ENCODE peak calls at places on chromosome 15, in ten cellular contexts. S, D, T, P, Q, X, F, N, A and M are unnamed samples.

GRCh38 chr15:33243869-33244268 is 49.4 kb upstream of the FMN1 start:
- DNase-seq in X (peak), S (no peak), D (no peak), F (no peak), N (no peak), A (no peak), T (no peak), Q (no peak), P (no peak), M (no peak)

GRCh38 chr15:74429784-74430141 is 4.0 kb downstream of the SEMA7A start:
- DNase-seq in Q (no peak), N (no peak), A (no peak), P (no peak), X (no peak), D (no peak), T (no peak), F (no peak), S (no peak), M (no peak)

GRCh38 chr15:33680336-33680735 is 288.0 kb upstream of the CHRM5 start:
- DNase-seq in N (no peak), D (no peak), F (no peak), X (no peak), P (no peak), T (no peak), A (no peak), S (no peak), Q (no peak), M (no peak)

GRCh38 chr15:73655724-73656123 is 22.5 kb upstream of the NPTN start:
- DNase-seq in X (no peak), Q (no peak), P (no peak), D (no peak), N (no peak), T (no peak), S (no peak), A (no peak), F (no peak), M (no peak)

GRCh38 chr15:62848631-62849050 is 193.9 kb upstream of the TPM1 start:
- DNase-seq in S (peak), Q (no peak), F (no peak), X (peak), D (no peak), A (no peak), N (no peak), P (no peak), T (no peak), M (no peak)

GRCh38 chr15:57680021-57680420 is 26.5 kb upstream of the POLR2M start:
- DNase-seq in S (no peak), D (no peak), T (no peak), P (no peak), N (peak), Q (no peak), X (peak), F (no peak), A (no peak), M (no peak)

GRCh38 chr15:24039683-24040082 is 352.6 kb upstream of the NDN start:
- DNase-seq in X (no peak), Q (no peak), T (no peak), F (no peak), S (no peak), N (no peak), D (no peak), A (no peak), P (no peak), M (no peak)

GRCh38 chr15:58179741-58180381 is 41.7 kb downstream of the AQP9 start:
- DNase-seq in T (no peak), N (no peak), A (no peak), S (no peak), P (no peak), X (peak), D (no peak), F (no peak), Q (no peak), M (no peak)

GRCh38 chr15:51117270-51117669 is 22.6 kb upstream of the TNFAIP8L3 start:
- DNase-seq in F (no peak), P (no peak), Q (no peak), S (no peak), X (peak), T (no peak), N (no peak), A (no peak), D (no peak), M (no peak)

GRCh38 chr15:70301396-70301795 is 203.7 kb upstream of the TLE3 start:
- DNase-seq in A (no peak), S (no peak), F (no peak), D (no peak), P (no peak), Q (no peak), X (no peak), T (no peak), N (no peak), M (no peak)

GRCh38 chr15:93033434-93034045 is 55.5 kb downstream of the RGMA start:
- DNase-seq in X (no peak), N (no peak), P (no peak), F (no peak), T (no peak), S (peak), D (no peak), Q (no peak), A (no peak), M (peak)

GRCh38 chr15:91055548-91056331 is 33.3 kb upstream of the VPS33B start:
- DNase-seq in A (peak), X (peak), F (peak), T (peak), Q (peak), S (peak), D (peak), P (no peak), N (peak), M (no peak)

GRCh38 chr15:99057697-99058420 is 47.0 kb upstream of the SYNM start:
- DNase-seq in T (no peak), F (no peak), A (no peak), N (no peak), D (peak), X (no peak), P (peak), Q (no peak), S (no peak), M (no peak)

GRCh38 chr15:51879555-51879954 is 50.1 kb downstream of the TMOD3 start:
- DNase-seq in A (no peak), Q (no peak), P (no peak), X (peak), S (no peak), F (no peak), T (no peak), N (no peak), D (no peak), M (no peak)

GRCh38 chr15:73359653-73360052 is 9.1 kb downstream of the HCN4 start:
- DNase-seq in A (no peak), P (no peak), N (no peak), X (no peak), S (no peak), T (no peak), Q (no peak), D (no peak), F (no peak), M (no peak)

GRCh38 chr15:68383161-68384074 is 48.5 kb downstream of the ITGA11 start:
- DNase-seq in P (peak), X (peak), N (no peak), S (peak), A (no peak), Q (peak), T (peak), F (peak), D (no peak), M (peak)

GRCh38 chr15:52803543-52804306 is 13.6 kb upstream of the ONECUT1 start:
- DNase-seq in F (no peak), X (no peak), D (no peak), P (no peak), S (peak), N (no peak), T (no peak), Q (peak), A (no peak), M (no peak)

GRCh38 chr15:89412906-89413411 is 78.3 kb upstream of the POLG start:
- DNase-seq in S (no peak), D (no peak), A (no peak), P (no peak), Q (peak), T (no peak), N (no peak), F (no peak), X (no peak), M (no peak)

GRCh38 chr15:75063338-75063737 is 39.9 kb downstream of the PPCDC start:
- DNase-seq in A (no peak), T (no peak), N (no peak), F (no peak), P (no peak), S (no peak), D (no peak), X (peak), Q (no peak), M (peak)

GRCh38 chr15:77187751-77188464 is 117.0 kb upstream of the TSPAN3 start:
- DNase-seq in Q (no peak), S (no peak), F (no peak), N (no peak), X (peak), P (no peak), A (peak), T (peak), D (no peak), M (no peak)

GRCh38 chr15:99424131-99424571 is 141.6 kb upstream of the MEF2A start:
- DNase-seq in A (no peak), Q (no peak), S (no peak), D (no peak), N (no peak), T (no peak), F (no peak), P (peak), X (no peak), M (no peak)

GRCh38 chr15:32641517-32642059 is at the start of gene SCG5:
- DNase-seq in D (no peak), Q (peak), X (peak), F (no peak), P (peak), T (peak), N (no peak), A (no peak), S (peak), M (no peak)

GRCh38 chr15:90650117-90650955 is 66.8 kb upstream of the BLM start:
- DNase-seq in S (no peak), T (no peak), Q (no peak), D (no peak), N (no peak), A (no peak), P (no peak), F (no peak), X (peak), M (no peak)

GRCh38 chr15:35181538-35181937 is 96.4 kb upstream of the NANOGP8 start:
- DNase-seq in A (no peak), T (no peak), Q (no peak), X (peak), F (no peak), D (no peak), S (no peak), P (no peak), N (no peak), M (no peak)

GRCh38 chr15:52183562-52184173 is 7.5 kb downstream of the GNB5 start:
- DNase-seq in X (peak), Q (peak), A (no peak), N (peak), T (peak), D (no peak), F (no peak), P (peak), S (peak), M (no peak)

GRCh38 chr15:90483012-90483307 is 46.8 kb upstream of the CRTC3 start:
- DNase-seq in D (no peak), X (no peak), A (no peak), F (no peak), S (no peak), T (no peak), Q (no peak), N (no peak), P (no peak), M (no peak)

GRCh38 chr15:31740203-31740602 is 290.1 kb upstream of the CHRNA7 start:
- DNase-seq in T (no peak), P (no peak), S (peak), Q (peak), F (no peak), D (no peak), A (no peak), X (no peak), N (no peak), M (no peak)

GRCh38 chr15:98324341-98324970 is 323.9 kb upstream of the IGF1R start:
- DNase-seq in Q (no peak), F (no peak), D (no peak), P (no peak), T (no peak), S (peak), A (no peak), X (no peak), N (no peak), M (no peak)

GRCh38 chr15:37004981-37005735 is 95.2 kb downstream of the MEIS2 start:
- DNase-seq in P (no peak), A (no peak), X (no peak), D (no peak), S (no peak), N (no peak), Q (no peak), T (no peak), F (no peak), M (no peak)

GRCh38 chr15:82919231-82919886 is 33.2 kb downstream of the HOMER2 start:
- DNase-seq in D (peak), X (no peak), F (no peak), S (no peak), T (peak), A (peak), P (peak), Q (no peak), N (no peak), M (no peak)

DNA sequence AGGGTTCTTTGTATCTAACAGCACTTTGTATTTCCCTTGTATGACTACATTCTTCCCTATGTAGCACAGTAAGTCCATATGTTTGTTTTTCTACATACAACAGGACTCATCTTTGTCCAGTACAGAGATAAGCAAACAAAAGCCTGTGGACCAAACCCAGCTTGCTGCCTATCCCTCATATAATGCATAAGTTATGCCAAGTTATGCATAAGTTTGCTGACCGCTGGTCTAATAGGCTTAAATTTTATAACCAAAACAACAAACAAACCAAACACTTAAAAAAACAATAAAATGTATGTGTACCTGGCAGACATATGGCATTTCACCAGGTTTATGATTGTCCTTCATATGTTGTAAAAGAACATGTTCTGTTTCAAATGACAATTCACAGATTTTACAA is 56.0 kb downstream of the ZNF280D start:
- DNase-seq in N (no peak), F (no peak), S (no peak), T (no peak), X (no peak), A (no peak), Q (no peak), D (no peak), P (no peak), M (no peak)
- H3K27ac ChIP-seq in N (no peak), F (no peak), S (no peak), T (no peak), X (no peak), A (no peak), Q (no peak), D (no peak), P (no peak), M (no peak)

GRCh38 chr15:86624261-86625036 is 544.8 kb downstream of the AGBL1 start:
- DNase-seq in Q (peak), A (no peak), S (peak), N (peak), T (peak), F (peak), P (no peak), X (peak), D (peak), M (peak)
- TF ChIP-seq CTCF in Q (peak), A (no peak), S (peak), N (peak), T (peak), F (no peak), P (no peak), X (peak), D (peak), M (no peak)

DNA sequence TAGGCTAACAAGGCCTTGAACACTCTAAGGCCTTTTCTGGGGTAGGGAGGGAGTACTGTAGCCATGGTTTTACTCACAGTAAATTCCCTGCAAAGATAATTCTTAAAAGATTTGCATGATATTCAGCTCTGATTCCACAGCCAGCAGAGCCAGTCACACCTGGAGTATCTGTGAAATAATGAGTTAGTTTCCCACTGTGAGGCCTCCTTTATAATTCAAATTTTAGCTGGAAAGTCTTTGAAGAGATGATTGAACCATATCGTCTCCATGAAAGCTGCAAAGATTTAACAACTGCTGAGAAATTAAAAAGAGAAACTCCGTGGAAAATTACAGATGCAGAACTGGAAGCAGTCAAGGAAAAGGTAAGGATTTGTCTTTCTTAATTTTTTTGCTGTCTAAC is 32.3 kb upstream of the DUT start:
- DNase-seq in P (no peak), Q (no peak), X (no peak), F (no peak), T (no peak), S (no peak), D (no peak), A (no peak), N (no peak), M (no peak)
- H3K4me3 ChIP-seq in P (no peak), Q (no peak), X (no peak), F (no peak), T (no peak), S (no peak), D (no peak), A (no peak), N (no peak), M (no peak)

GRCh38 chr15:38876621-38877020 is 312.0 kb upstream of the RASGRP1 start:
- DNase-seq in T (no peak), Q (no peak), A (no peak), N (no peak), D (no peak), X (peak), F (no peak), P (no peak), S (no peak), M (no peak)

GRCh38 chr15:38876211-38876610 is 311.6 kb upstream of the RASGRP1 start:
- DNase-seq in P (no peak), X (peak), N (no peak), Q (no peak), A (no peak), D (no peak), T (no peak), S (no peak), F (no peak), M (no peak)

GRCh38 chr15:38878946-38879345 is 314.3 kb upstream of the RASGRP1 start:
- DNase-seq in X (no peak), N (no peak), P (no peak), A (peak), T (no peak), D (no peak), S (no peak), Q (no peak), F (no peak), M (no peak)

GRCh38 chr15:38877471-38877870 is 312.9 kb upstream of the RASGRP1 start:
- DNase-seq in N (no peak), D (no peak), A (no peak), F (no peak), S (no peak), Q (no peak), T (no peak), P (no peak), X (no peak), M (no peak)

GRCh38 chr15:38878026-38878425 is 313.4 kb upstream of the RASGRP1 start:
- DNase-seq in P (no peak), Q (no peak), F (no peak), S (no peak), D (no peak), A (no peak), N (no peak), T (no peak), X (peak), M (no peak)
- H3K27ac ChIP-seq in P (no peak), Q (no peak), F (no peak), S (no peak), D (no peak), A (no peak), N (no peak), T (no peak), X (peak), M (peak)

GRCh38 chr15:40545457-40545856 is 19.4 kb downstream of the CCDC32 start:
- DNase-seq in X (no peak), T (no peak), A (no peak), P (no peak), D (no peak), N (no peak), F (no peak), Q (no peak), S (peak), M (no peak)
- TF ChIP-seq CTCF in X (no peak), T (no peak), A (no peak), P (no peak), D (no peak), N (no peak), F (no peak), Q (no peak), S (peak), M (no peak)

GRCh38 chr15:72006382-72006781 is 111.6 kb downstream of the MYO9A start:
- DNase-seq in F (no peak), S (no peak), P (no peak), Q (no peak), X (no peak), T (no peak), N (no peak), D (no peak), A (no peak), M (no peak)

GRCh38 chr15:72011291-72011940 is 106.5 kb downstream of the MYO9A start:
- DNase-seq in D (no peak), N (no peak), P (no peak), S (no peak), X (no peak), A (no peak), F (no peak), Q (no peak), T (no peak), M (no peak)

GRCh38 chr15:71999807-72000206 is 118.1 kb downstream of the MYO9A start:
- DNase-seq in T (no peak), N (no peak), D (no peak), F (no peak), X (no peak), S (no peak), A (no peak), Q (no peak), P (no peak), M (no peak)

GRCh38 chr15:72009207-72009606 is 108.7 kb downstream of the MYO9A start:
- DNase-seq in F (no peak), S (peak), N (no peak), P (no peak), X (no peak), A (no peak), Q (no peak), D (no peak), T (peak), M (no peak)

DNA sequence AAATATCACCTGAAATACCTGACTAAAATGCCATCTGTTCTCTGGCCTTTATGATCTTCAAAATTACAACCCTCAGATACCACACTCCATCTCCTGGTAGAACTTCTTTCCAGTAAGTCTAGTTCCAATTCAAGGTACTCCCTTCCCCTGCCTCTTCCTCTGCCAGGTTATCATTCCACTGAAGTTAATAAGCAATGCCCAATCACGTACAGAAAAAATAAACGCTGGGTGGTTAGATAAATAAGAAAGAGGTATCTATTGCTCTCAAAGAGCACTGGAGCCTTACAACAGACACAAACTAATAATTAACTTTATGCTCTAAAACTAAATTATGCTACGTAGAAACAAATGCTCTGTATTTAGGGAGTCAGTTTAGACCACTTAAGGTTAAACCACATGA is 112.5 kb downstream of the MYO9A start:
- DNase-seq in P (no peak), D (no peak), T (no peak), Q (no peak), S (no peak), X (no peak), F (no peak), A (no peak), N (no peak), M (no peak)
- H3K4me3 ChIP-seq in P (no peak), D (no peak), T (no peak), Q (no peak), S (no peak), X (no peak), F (no peak), A (no peak), N (no peak), M (no peak)